ENCODE peak calls at places on chromosome 4, in seven cellular contexts. K is AG09309, L is bronchial epithelial cell, P is choroid plexus epithelial cell, W is hepatocyte, B is mucosa of descending colon, D is A549. S is an unnamed sample.

GRCh38 chr4:88043001-88043400 is 35.6 kb downstream of the PKD2 start:
- DNase-seq in B (no peak), P (no peak), W (no peak), D (no peak), L (no peak), K (no peak), S (no peak)

GRCh38 chr4:76232681-76233080 is 18.8 kb upstream of the FAM47E start:
- DNase-seq in W (no peak), K (no peak), B (no peak), D (no peak), P (no peak), L (no peak), S (no peak)

GRCh38 chr4:185205697-185206342 is 2.0 kb upstream of the CFAP97 start:
- DNase-seq in P (no peak), B (no peak), L (no peak), D (no peak), W (no peak), K (no peak), S (peak)

GRCh38 chr4:33160126-33160525 is 2440.0 kb downstream of the PCDH7 start:
- DNase-seq in P (peak), D (no peak), W (peak), B (no peak), K (peak), L (peak), S (no peak)

GRCh38 chr4:40199999-40200880 is 3.4 kb downstream of the RHOH start:
- DNase-seq in K (no peak), L (no peak), D (no peak), B (no peak), P (peak), W (no peak), S (peak)

GRCh38 chr4:153038493-153039311 is 102.6 kb downstream of the FHDC1 start:
- DNase-seq in B (no peak), L (no peak), W (peak), K (no peak), D (no peak), P (no peak), S (no peak)

GRCh38 chr4:114599231-114600065 is 841 bp downstream of the UGT8 start:
- DNase-seq in D (no peak), B (peak), P (no peak), L (no peak), K (no peak), W (peak), S (peak)

GRCh38 chr4:171170671-171171070 is 642.5 kb upstream of the GALNTL6 start:
- DNase-seq in P (no peak), L (no peak), W (no peak), B (no peak), K (no peak), D (no peak), S (no peak)

GRCh38 chr4:29805245-29805644 is 914.9 kb upstream of the PCDH7 start:
- DNase-seq in D (no peak), L (no peak), P (no peak), B (no peak), W (peak), K (no peak), S (no peak)

GRCh38 chr4:70197842-70198241 is 2.3 kb downstream of the ODAM start:
- DNase-seq in D (no peak), W (peak), P (no peak), B (no peak), L (no peak), K (no peak), S (no peak)

GRCh38 chr4:10622728-10623127 is 61.8 kb downstream of the CLNK start:
- DNase-seq in P (peak), W (no peak), K (no peak), L (peak), B (no peak), D (no peak), S (peak)
- TF ChIP-seq CTCF in P (peak), W (peak), K (no peak), L (peak), B (no peak), D (no peak), S (peak)

GRCh38 chr4:1040344-1041146 is 29.1 kb downstream of the FGFRL1 start:
- DNase-seq in P (no peak), D (no peak), W (no peak), K (no peak), L (no peak), B (peak), S (no peak)

GRCh38 chr4:1039493-1040343 is 28.3 kb downstream of the FGFRL1 start:
- DNase-seq in D (no peak), W (peak), B (peak), L (no peak), P (peak), K (no peak), S (no peak)

GRCh38 chr4:1041936-1042330 is 30.5 kb downstream of the FGFRL1 start:
- DNase-seq in B (peak), W (no peak), P (no peak), L (no peak), K (no peak), D (no peak), S (no peak)

GRCh38 chr4:1042352-1043025 is 31.1 kb downstream of the FGFRL1 start:
- DNase-seq in L (no peak), P (no peak), B (peak), K (no peak), W (no peak), D (no peak), S (no peak)

DNA sequence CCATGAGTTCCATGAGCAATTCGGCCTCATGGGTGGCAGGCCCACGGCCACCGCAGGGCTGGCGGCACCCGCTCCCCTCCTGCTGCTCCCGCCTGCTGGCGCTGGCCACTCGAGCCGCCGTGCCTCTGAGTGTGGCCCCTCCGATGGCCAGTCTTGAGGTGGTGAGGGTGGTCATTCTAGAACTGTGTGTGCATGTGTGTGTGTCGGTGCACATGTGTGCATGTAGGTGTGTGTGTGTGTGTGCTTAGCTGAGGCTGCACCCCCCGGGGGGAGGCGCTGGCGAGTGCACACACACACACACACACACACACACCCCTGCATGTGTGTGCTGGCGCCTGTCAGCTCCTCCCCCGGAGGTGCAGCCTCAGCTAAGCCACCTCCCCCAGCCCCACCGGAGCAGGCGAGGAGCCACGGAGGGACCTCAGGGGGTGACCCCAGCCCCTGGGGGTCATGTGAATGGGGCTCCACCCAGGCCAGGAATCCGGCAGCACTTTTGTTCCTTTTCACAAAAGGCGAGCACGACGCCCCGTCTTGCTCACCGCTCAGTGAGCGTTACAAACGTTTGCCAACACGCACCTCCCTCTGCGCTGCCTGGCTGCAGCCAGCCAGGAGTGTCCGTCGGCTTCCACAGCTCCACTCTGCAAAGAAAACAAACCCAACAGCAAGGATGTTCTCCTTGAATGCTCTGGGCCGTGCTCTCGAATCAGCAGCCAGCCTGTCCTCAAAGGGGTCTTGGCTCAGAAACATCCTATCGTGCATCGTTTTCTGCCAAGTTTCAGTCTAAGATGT is 29.9 kb downstream of the FGFRL1 start:
- DNase-seq in W (peak), P (peak), D (no peak), B (peak), L (peak), K (no peak), S (no peak)
- H3K4me3 ChIP-seq in W (no peak), P (peak), D (no peak), B (no peak), L (no peak), K (peak), S (no peak)

GRCh38 chr4:4780634-4781287 is 78.7 kb upstream of the MSX1 start:
- DNase-seq in B (no peak), K (peak), W (no peak), L (peak), P (peak), D (no peak), S (no peak)
- TF ChIP-seq CTCF in B (no peak), K (peak), W (peak), L (no peak), P (peak), D (no peak), S (no peak)

DNA sequence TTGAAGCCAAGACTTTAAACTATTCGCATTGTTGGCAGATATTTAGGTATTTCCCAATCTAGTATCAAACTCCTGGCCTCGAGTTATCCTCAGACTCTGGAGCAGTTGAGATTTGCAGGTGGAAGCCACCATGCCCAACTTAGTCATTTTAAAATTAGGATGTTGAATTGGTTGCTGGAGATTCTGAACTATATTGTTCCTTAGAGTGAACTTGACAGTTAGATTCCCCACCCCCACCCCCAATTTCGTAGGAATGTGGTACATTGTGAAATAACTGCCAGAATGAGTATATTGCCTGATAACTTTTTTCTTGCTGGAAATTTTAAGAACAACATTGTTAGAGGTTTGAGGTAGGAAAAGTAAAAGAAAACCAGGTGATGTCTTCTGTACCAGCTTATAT is 2.3 kb downstream of the NOCT start:
- DNase-seq in B (no peak), D (no peak), P (peak), K (no peak), W (no peak), L (no peak), S (no peak)
- H3K4me3 ChIP-seq in B (no peak), D (no peak), P (peak), K (no peak), W (no peak), L (no peak), S (peak)

S was measured in GM12865.